ENCODE peak calls at places on chromosomes 2 and 18, in nine cellular contexts. One of them, this sample, is unnamed.
A peak's percentile ranks its signal among the peaks of the same experiment; 100 is the strongest.

GRCh38 chr2:150228936-150229335 is 258.5 kb downstream of the RND3 start:
- DNase-seq in brain microvascular endothelial cell: no peak
- DNase-seq in right cardiac atrium: no peak
- DNase-seq in mesenchymal stem cell: peak; percentile 39
- DNase-seq in body of pancreas: no peak
- DNase-seq in heart left ventricle: no peak
- DNase-seq in right lobe of liver: no peak
- DNase-seq in heart right ventricle: no peak
- DNase-seq in hepatocyte: no peak
- DNase-seq in this sample: no peak

GRCh38 chr2:120635146-120635545 is 100.5 kb upstream of the GLI2 start:
- DNase-seq in mesenchymal stem cell: no peak
- DNase-seq in right lobe of liver: no peak
- DNase-seq in body of pancreas: no peak
- DNase-seq in heart right ventricle: no peak
- DNase-seq in heart left ventricle: no peak
- DNase-seq in hepatocyte: no peak
- DNase-seq in brain microvascular endothelial cell: no peak
- DNase-seq in right cardiac atrium: no peak
- DNase-seq in this sample: no peak

GRCh38 chr2:146669735-146670134 is 1175.1 kb upstream of the ACVR2A start:
- DNase-seq in right lobe of liver: no peak
- DNase-seq in heart left ventricle: no peak
- DNase-seq in right cardiac atrium: no peak
- DNase-seq in mesenchymal stem cell: no peak
- DNase-seq in hepatocyte: no peak
- DNase-seq in heart right ventricle: no peak
- DNase-seq in brain microvascular endothelial cell: no peak
- DNase-seq in body of pancreas: no peak
- DNase-seq in this sample: no peak

GRCh38 chr18:58793361-58793760 is 71.3 kb upstream of the ZNF532 start:
- DNase-seq in hepatocyte: no peak
- DNase-seq in right cardiac atrium: no peak
- DNase-seq in brain microvascular endothelial cell: peak; percentile 53
- DNase-seq in heart left ventricle: no peak
- DNase-seq in body of pancreas: no peak
- DNase-seq in right lobe of liver: no peak
- DNase-seq in heart right ventricle: no peak
- DNase-seq in mesenchymal stem cell: peak; percentile 83
- DNase-seq in this sample: peak; percentile 21

GRCh38 chr2:26324903-26325302 is 21.0 kb upstream of the SELENOI start:
- DNase-seq in mesenchymal stem cell: no peak
- DNase-seq in right lobe of liver: no peak
- DNase-seq in body of pancreas: no peak
- DNase-seq in heart right ventricle: no peak
- DNase-seq in hepatocyte: no peak
- DNase-seq in right cardiac atrium: no peak
- DNase-seq in brain microvascular endothelial cell: no peak
- DNase-seq in heart left ventricle: no peak
- DNase-seq in this sample: no peak

GRCh38 chr2:216572582-216573578 is 60.3 kb upstream of the IGFBP2 start:
- DNase-seq in right cardiac atrium: peak; percentile 80
- DNase-seq in mesenchymal stem cell: no peak
- DNase-seq in hepatocyte: no peak
- DNase-seq in right lobe of liver: peak; percentile 93
- DNase-seq in brain microvascular endothelial cell: no peak
- DNase-seq in body of pancreas: peak; percentile 84
- DNase-seq in heart right ventricle: peak; percentile 78
- DNase-seq in heart left ventricle: peak; percentile 92
- DNase-seq in this sample: peak; percentile 57

GRCh38 chr2:108297436-108298141 is 8.9 kb downstream of the SULT1C2 start:
- DNase-seq in heart right ventricle: no peak
- DNase-seq in body of pancreas: no peak
- DNase-seq in brain microvascular endothelial cell: peak; percentile 83
- DNase-seq in heart left ventricle: no peak
- DNase-seq in right cardiac atrium: no peak
- DNase-seq in hepatocyte: no peak
- DNase-seq in mesenchymal stem cell: peak; percentile 29
- DNase-seq in right lobe of liver: no peak
- DNase-seq in this sample: no peak

GRCh38 chr2:241772063-241772499 is 4.5 kb upstream of the GAL3ST2 start:
- DNase-seq in heart left ventricle: no peak
- DNase-seq in mesenchymal stem cell: no peak
- DNase-seq in right cardiac atrium: no peak
- DNase-seq in right lobe of liver: no peak
- DNase-seq in body of pancreas: no peak
- DNase-seq in hepatocyte: no peak
- DNase-seq in heart right ventricle: no peak
- DNase-seq in brain microvascular endothelial cell: no peak
- DNase-seq in this sample: no peak

GRCh38 chr18:49277395-49278036 is 182.9 kb downstream of the DYM start:
- DNase-seq in hepatocyte: no peak
- DNase-seq in heart left ventricle: no peak
- DNase-seq in right lobe of liver: no peak
- DNase-seq in right cardiac atrium: no peak
- DNase-seq in mesenchymal stem cell: no peak
- DNase-seq in heart right ventricle: no peak
- DNase-seq in body of pancreas: no peak
- DNase-seq in brain microvascular endothelial cell: peak; percentile 53
- DNase-seq in this sample: no peak

DNA sequence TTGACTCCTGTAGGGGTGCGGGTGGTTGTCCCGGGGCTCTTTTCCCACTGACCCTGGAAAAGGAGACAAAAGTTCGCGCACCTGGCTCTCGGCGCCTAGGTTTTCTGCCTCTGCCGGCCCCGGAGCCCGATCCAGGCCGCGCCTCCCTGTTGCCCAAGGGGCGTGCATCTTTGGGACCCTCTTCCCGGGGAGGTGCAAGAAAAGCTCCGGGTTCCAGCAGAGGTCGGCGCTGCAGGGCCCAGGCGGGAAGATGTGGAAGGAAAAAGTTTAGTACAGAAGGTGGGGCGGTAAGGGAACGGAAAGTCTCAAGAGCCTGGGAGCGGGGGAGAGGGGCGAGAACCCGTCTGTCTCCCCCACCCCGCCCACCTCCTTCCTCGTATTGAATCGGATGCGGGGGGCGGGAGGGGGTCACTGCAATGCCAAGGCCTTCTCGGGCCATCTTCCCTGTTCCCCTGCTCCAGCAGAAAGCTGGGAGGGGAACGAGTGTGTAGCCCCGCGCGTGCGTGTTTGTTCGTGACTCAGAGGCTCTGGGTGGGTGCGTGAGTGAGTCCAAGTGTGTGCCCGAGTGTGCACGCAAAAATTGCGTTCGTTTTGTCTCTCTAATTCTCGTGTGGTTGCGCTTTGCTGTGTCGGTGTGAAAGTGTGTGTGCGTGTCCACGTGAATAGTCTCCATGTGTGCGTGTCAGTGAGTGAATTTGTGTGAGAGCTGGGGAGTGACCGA is 6.4 kb upstream of the EN1 start:
- DNase-seq in right cardiac atrium: no peak
- DNase-seq in right lobe of liver: no peak
- DNase-seq in mesenchymal stem cell: no peak
- DNase-seq in hepatocyte: no peak
- DNase-seq in heart right ventricle: no peak
- DNase-seq in heart left ventricle: no peak
- DNase-seq in body of pancreas: no peak
- DNase-seq in brain microvascular endothelial cell: no peak
- DNase-seq in this sample: no peak
- H3K27me3 ChIP-seq in right cardiac atrium: peaks cover 4% of the 10 kb centered on the region
- H3K27me3 ChIP-seq in right lobe of liver: peaks cover 25% of the 10 kb centered on the region
- H3K27me3 ChIP-seq in mesenchymal stem cell: peaks cover 100% of the 10 kb centered on the region
- H3K27me3 ChIP-seq in hepatocyte: peaks cover 99% of the 10 kb centered on the region
- H3K27me3 ChIP-seq in heart right ventricle: peaks cover 100% of the 10 kb centered on the region
- H3K27me3 ChIP-seq in heart left ventricle: peaks cover 98% of the 10 kb centered on the region
- H3K27me3 ChIP-seq in body of pancreas: peaks cover 70% of the 10 kb centered on the region
- H3K27me3 ChIP-seq in brain microvascular endothelial cell: peaks cover 92% of the 10 kb centered on the region
- H3K27me3 ChIP-seq in this sample: no peaks in the 10 kb centered on the region

DNA sequence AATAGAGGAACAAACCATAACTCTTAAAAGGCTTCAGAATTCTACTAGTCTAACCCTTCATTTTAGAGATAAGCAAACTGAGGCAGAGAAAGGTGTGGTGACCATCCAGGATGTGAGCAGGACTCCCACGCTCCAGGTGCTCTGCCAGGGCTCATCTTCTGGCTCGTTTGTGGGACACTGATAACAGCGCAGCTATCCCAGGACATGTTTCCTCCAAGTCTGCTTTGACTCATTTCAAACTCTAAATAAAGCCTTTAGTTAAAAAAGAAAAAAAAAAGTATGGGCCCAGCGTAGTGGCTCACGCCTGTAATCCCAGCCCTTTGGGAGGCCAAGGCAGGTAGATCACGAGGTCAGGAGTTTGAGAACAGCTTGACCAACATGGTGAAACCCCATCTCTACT is 28.4 kb downstream of the CNRIP1 start:
- DNase-seq in heart left ventricle: no peak
- DNase-seq in brain microvascular endothelial cell: no peak
- DNase-seq in right cardiac atrium: no peak
- DNase-seq in right lobe of liver: no peak
- DNase-seq in mesenchymal stem cell: no peak
- DNase-seq in body of pancreas: no peak
- DNase-seq in heart right ventricle: no peak
- DNase-seq in hepatocyte: no peak
- DNase-seq in this sample: no peak
- H3K27ac ChIP-seq in heart left ventricle: no peak overlapping the region
- H3K27ac ChIP-seq in brain microvascular endothelial cell: no peak overlapping the region
- H3K27ac ChIP-seq in right cardiac atrium: no peak overlapping the region
- H3K27ac ChIP-seq in right lobe of liver: no peak overlapping the region
- H3K27ac ChIP-seq in mesenchymal stem cell: no peak overlapping the region
- H3K27ac ChIP-seq in body of pancreas: no peak overlapping the region
- H3K27ac ChIP-seq in heart right ventricle: no peak overlapping the region
- H3K27ac ChIP-seq in hepatocyte: no peak overlapping the region
- H3K27ac ChIP-seq in this sample: no peak overlapping the region

GRCh38 chr2:176074919-176075425 is 8.8 kb downstream of the EVX2 start:
- DNase-seq in brain microvascular endothelial cell: no peak
- DNase-seq in heart left ventricle: no peak
- DNase-seq in right cardiac atrium: no peak
- DNase-seq in heart right ventricle: no peak
- DNase-seq in body of pancreas: no peak
- DNase-seq in hepatocyte: no peak
- DNase-seq in mesenchymal stem cell: no peak
- DNase-seq in right lobe of liver: no peak
- DNase-seq in this sample: no peak

GRCh38 chr2:176072951-176073904 is 10.5 kb downstream of the EVX2 start:
- DNase-seq in heart right ventricle: no peak
- DNase-seq in brain microvascular endothelial cell: no peak
- DNase-seq in right lobe of liver: no peak
- DNase-seq in right cardiac atrium: no peak
- DNase-seq in heart left ventricle: no peak
- DNase-seq in hepatocyte: no peak
- DNase-seq in body of pancreas: no peak
- DNase-seq in mesenchymal stem cell: no peak
- DNase-seq in this sample: no peak

GRCh38 chr2:176071330-176072291 is 12.2 kb downstream of the EVX2 start:
- DNase-seq in heart right ventricle: no peak
- DNase-seq in mesenchymal stem cell: no peak
- DNase-seq in body of pancreas: no peak
- DNase-seq in heart left ventricle: no peak
- DNase-seq in brain microvascular endothelial cell: no peak
- DNase-seq in hepatocyte: no peak
- DNase-seq in right cardiac atrium: no peak
- DNase-seq in right lobe of liver: no peak
- DNase-seq in this sample: no peak

GRCh38 chr2:176075476-176075875 is 8.3 kb downstream of the EVX2 start:
- DNase-seq in heart right ventricle: no peak
- DNase-seq in body of pancreas: no peak
- DNase-seq in right lobe of liver: no peak
- DNase-seq in right cardiac atrium: no peak
- DNase-seq in mesenchymal stem cell: no peak
- DNase-seq in brain microvascular endothelial cell: no peak
- DNase-seq in hepatocyte: peak; percentile 28
- DNase-seq in heart left ventricle: no peak
- DNase-seq in this sample: no peak

GRCh38 chr2:176072292-176072669 is 11.5 kb downstream of the EVX2 start:
- DNase-seq in brain microvascular endothelial cell: no peak
- DNase-seq in body of pancreas: no peak
- DNase-seq in heart left ventricle: no peak
- DNase-seq in right lobe of liver: no peak
- DNase-seq in mesenchymal stem cell: no peak
- DNase-seq in right cardiac atrium: no peak
- DNase-seq in hepatocyte: no peak
- DNase-seq in heart right ventricle: no peak
- DNase-seq in this sample: no peak
- H3K27me3 ChIP-seq in brain microvascular endothelial cell: peaks cover 90% of the 10 kb centered on the region
- H3K27me3 ChIP-seq in body of pancreas: peaks cover 58% of the 10 kb centered on the region
- H3K27me3 ChIP-seq in heart left ventricle: peaks cover 100% of the 10 kb centered on the region
- H3K27me3 ChIP-seq in right lobe of liver: peaks cover 23% of the 10 kb centered on the region
- H3K27me3 ChIP-seq in mesenchymal stem cell: peaks cover 99% of the 10 kb centered on the region
- H3K27me3 ChIP-seq in right cardiac atrium: peaks cover 9% of the 10 kb centered on the region
- H3K27me3 ChIP-seq in hepatocyte: peaks cover 100% of the 10 kb centered on the region
- H3K27me3 ChIP-seq in heart right ventricle: peaks cover 100% of the 10 kb centered on the region
- H3K27me3 ChIP-seq in this sample: peaks cover 36% of the 10 kb centered on the region

GRCh38 chr2:176132397-176133086 is 3.0 kb downstream of the HOXD8 start:
- DNase-seq in brain microvascular endothelial cell: no peak
- DNase-seq in heart right ventricle: no peak
- DNase-seq in body of pancreas: no peak
- DNase-seq in heart left ventricle: no peak
- DNase-seq in hepatocyte: no peak
- DNase-seq in right lobe of liver: no peak
- DNase-seq in mesenchymal stem cell: peak; percentile 21
- DNase-seq in right cardiac atrium: no peak
- DNase-seq in this sample: no peak
- H3K27ac ChIP-seq in brain microvascular endothelial cell: no peak overlapping the region
- H3K27ac ChIP-seq in heart right ventricle: no peak overlapping the region
- H3K27ac ChIP-seq in body of pancreas: no peak overlapping the region
- H3K27ac ChIP-seq in heart left ventricle: peak overlapping the region; percentile 41
- H3K27ac ChIP-seq in hepatocyte: no peak overlapping the region
- H3K27ac ChIP-seq in right lobe of liver: no peak overlapping the region
- H3K27ac ChIP-seq in mesenchymal stem cell: peak overlapping the region; percentile 23
- H3K27ac ChIP-seq in right cardiac atrium: no peak overlapping the region
- H3K27ac ChIP-seq in this sample: no peak overlapping the region

This sample was measured in SJSA1.